ENCODE peak calls at places on chromosomes 4 and X, in six cellular contexts. E, D, A, K, I and H are unnamed samples. For H3K4me1, the result is how much of the 10 kb centered on the place peaks cover.

GRCh38 chr4:7430368-7430964 is 4.3 kb downstream of the PSAPL1 start:
- DNase-seq in E (no peak), K (peak), D (no peak), A (no peak), I (peak), H (peak)

GRCh38 chrX:13418126-13419091 is 98.6 kb upstream of the ATXN3L start:
- DNase-seq in I (no peak), D (no peak), K (no peak), E (peak), A (no peak), H (no peak)

GRCh38 chr4:15410750-15411149 is 17.1 kb upstream of the C1QTNF7 start:
- DNase-seq in E (no peak), K (no peak), D (peak), A (no peak), I (no peak), H (no peak)

GRCh38 chr4:110287130-110287529 is 88.7 kb upstream of the ELOVL6 start:
- DNase-seq in K (no peak), A (no peak), D (peak), E (peak), I (no peak), H (no peak)

GRCh38 chrX:40207626-40208025 is 109.9 kb upstream of the BCOR start:
- DNase-seq in K (no peak), A (no peak), I (no peak), D (no peak), E (peak), H (no peak)

GRCh38 chr4:108453366-108453765 is 167.0 kb upstream of the RPL34 start:
- DNase-seq in A (no peak), D (no peak), E (no peak), K (no peak), I (no peak), H (no peak)

GRCh38 chrX:70292788-70293187 is 2.9 kb downstream of the KIF4A start:
- DNase-seq in E (no peak), D (no peak), I (no peak), K (no peak), A (no peak), H (no peak)

GRCh38 chr4:164949448-164950118 is 27.9 kb downstream of the TRIM61 start:
- DNase-seq in E (no peak), I (no peak), A (no peak), K (peak), D (no peak), H (peak)

GRCh38 chrX:43139645-43140044 is 361.7 kb upstream of the PPP1R2C start:
- DNase-seq in D (no peak), I (no peak), K (no peak), E (no peak), A (no peak), H (no peak)

GRCh38 chr4:168743576-168743975 is 246.7 kb downstream of the PALLD start:
- DNase-seq in A (no peak), D (peak), E (peak), I (no peak), K (no peak), H (no peak)

GRCh38 chr4:108336076-108336475 is 167.3 kb upstream of the LEF1 start:
- DNase-seq in E (no peak), A (no peak), D (peak), I (peak), K (no peak), H (no peak)

GRCh38 chrX:71636438-71637252 is 18.3 kb upstream of the CXCR3 start:
- DNase-seq in I (no peak), D (no peak), A (no peak), E (no peak), K (no peak), H (no peak)

GRCh38 chrX:153628129-153628528 is 18.9 kb upstream of the DUSP9 start:
- DNase-seq in E (no peak), A (no peak), I (no peak), D (no peak), K (no peak), H (no peak)

GRCh38 chrX:39729834-39730670 is 367.7 kb downstream of the BCOR start:
- DNase-seq in E (no peak), D (peak), K (peak), I (no peak), A (peak), H (peak)

GRCh38 chrX:125492439-125492838 is 172.8 kb downstream of the TEX13C start:
- DNase-seq in I (no peak), K (no peak), A (no peak), E (no peak), D (no peak), H (no peak)

GRCh38 chrX:83759872-83760271 is 101.1 kb upstream of the CYLC1 start:
- DNase-seq in E (peak), I (no peak), D (no peak), A (peak), K (no peak), H (no peak)

GRCh38 chr4:164779811-164780216 is 25.9 kb downstream of the SMIM31 start:
- DNase-seq in K (peak), E (peak), A (peak), D (peak), I (peak), H (peak)

GRCh38 chrX:109782994-109783711 is 50.1 kb upstream of the ACSL4 start:
- DNase-seq in I (no peak), D (no peak), A (no peak), E (peak), K (no peak), H (no peak)

GRCh38 chr4:103052145-103052544 is 24.4 kb downstream of the SLC9B2 start:
- DNase-seq in D (no peak), I (no peak), K (no peak), E (no peak), A (no peak), H (no peak)

GRCh38 chr4:153166971-153167501 is 37.2 kb upstream of the TRIM2 start:
- DNase-seq in D (no peak), K (no peak), A (no peak), I (no peak), E (peak), H (no peak)

GRCh38 chrX:108132034-108132433 is 40.5 kb downstream of the ATG4A start:
- DNase-seq in D (no peak), K (no peak), E (no peak), I (no peak), A (no peak), H (no peak)

GRCh38 chr4:139509727-139510410 is 46.1 kb downstream of the SETD7 start:
- DNase-seq in A (no peak), I (no peak), E (no peak), K (no peak), D (no peak), H (peak)

GRCh38 chrX:132745593-132745992 is 212.8 kb downstream of the HS6ST2 start:
- DNase-seq in D (no peak), I (no peak), A (no peak), K (no peak), E (no peak), H (no peak)

GRCh38 chrX:132532955-132533354 is 44.1 kb upstream of the MBNL3 start:
- DNase-seq in E (peak), A (no peak), I (no peak), K (no peak), D (peak), H (no peak)

GRCh38 chr4:152369903-152370296 is 166.0 kb downstream of the FBXW7 start:
- DNase-seq in A (no peak), E (peak), I (no peak), K (no peak), D (peak), H (no peak)

GRCh38 chrX:71198066-71198465 is 25.0 kb upstream of the GJB1 start:
- DNase-seq in A (no peak), D (no peak), I (no peak), K (no peak), E (no peak), H (no peak)

GRCh38 chr4:184165291-184165690 is 52.4 kb downstream of the ENPP6 start:
- DNase-seq in A (no peak), D (peak), E (peak), I (peak), K (no peak), H (peak)

GRCh38 chrX:37578045-37578444 is 6.6 kb downstream of the LANCL3 start:
- DNase-seq in D (no peak), K (no peak), I (no peak), A (no peak), E (no peak), H (no peak)

GRCh38 chrX:31181377-31182038 is 109.7 kb upstream of the FTHL17 start:
- DNase-seq in E (no peak), K (no peak), D (peak), A (no peak), I (no peak), H (no peak)

GRCh38 chr4:149029056-149029651 is 586.9 kb upstream of the NR3C2 start:
- DNase-seq in A (no peak), E (peak), D (no peak), K (no peak), I (no peak), H (no peak)

GRCh38 chrX:107566603-107567262 is 61.6 kb upstream of the PRPS1 start:
- DNase-seq in I (no peak), E (peak), K (no peak), D (peak), A (no peak), H (no peak)

GRCh38 chr4:15506464-15506863 is 36.8 kb downstream of the CC2D2A start:
- DNase-seq in D (peak), I (no peak), K (no peak), A (no peak), E (peak), H (no peak)

GRCh38 chr4:113468165-113469022 is 293.1 kb downstream of the CAMK2D start:
- DNase-seq in A (peak), D (peak), E (peak), I (peak), K (no peak), H (peak)

GRCh38 chr4:90582087-90582486 is 454.9 kb downstream of the CCSER1 start:
- DNase-seq in E (no peak), A (no peak), D (no peak), I (no peak), K (no peak), H (no peak)

GRCh38 chr4:173697840-173698239 is 167.8 kb upstream of the HAND2 start:
- DNase-seq in D (no peak), E (no peak), I (no peak), A (no peak), K (no peak), H (no peak)

GRCh38 chrX:49106930-49107329 is 16.6 kb downstream of the GPKOW start:
- DNase-seq in E (peak), A (no peak), D (peak), K (no peak), I (peak), H (peak)

GRCh38 chr4:182625193-182625592 is 292.0 kb downstream of the DCTD start:
- DNase-seq in E (no peak), D (no peak), K (no peak), A (no peak), I (no peak), H (no peak)

GRCh38 chr4:73883306-73883705 is 14.1 kb downstream of the CXCL1 start:
- DNase-seq in K (no peak), E (peak), A (no peak), I (no peak), D (peak), H (no peak)
- H4K91ac ChIP-seq in K (no peak), E (no peak), A (no peak), I (no peak), D (no peak), H (no peak)

GRCh38 chr4:5890063-5890727 is 2.7 kb downstream of the CRMP1 start:
- DNase-seq in A (peak), E (peak), I (no peak), D (peak), K (peak), H (peak)

GRCh38 chr4:5888706-5889696 is 3.9 kb downstream of the CRMP1 start:
- DNase-seq in A (no peak), E (no peak), I (no peak), K (no peak), D (no peak), H (no peak)

GRCh38 chr4:5887361-5888221 is 5.3 kb downstream of the CRMP1 start:
- DNase-seq in A (no peak), D (peak), K (peak), I (no peak), E (no peak), H (peak)

GRCh38 chr4:5887011-5887360 is 5.9 kb downstream of the CRMP1 start:
- DNase-seq in I (no peak), E (no peak), D (no peak), K (no peak), A (no peak), H (no peak)

DNA sequence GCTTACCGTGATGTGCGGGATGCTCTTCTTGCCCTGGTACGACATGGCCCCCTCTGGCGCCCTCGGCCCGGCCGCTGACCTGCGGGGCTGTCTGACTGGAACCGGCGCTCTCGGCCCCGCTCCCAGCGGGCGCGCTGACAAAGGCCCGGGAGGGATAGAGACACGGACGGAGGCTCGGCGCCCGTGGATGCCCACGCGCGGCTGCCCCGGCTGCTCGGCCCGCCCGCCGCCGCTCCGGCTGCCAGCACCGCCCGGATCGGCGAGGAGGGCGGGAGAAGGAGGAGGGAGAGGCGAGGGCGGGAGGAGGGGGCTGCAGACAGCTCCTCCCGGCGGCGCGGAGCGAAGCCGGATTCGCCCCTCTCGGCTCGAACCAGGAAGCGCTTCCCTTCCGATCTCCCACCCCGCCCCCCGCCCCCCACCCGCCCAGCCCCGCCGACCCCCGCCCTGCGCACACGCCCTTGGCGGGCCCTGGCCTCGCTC is 4.6 kb downstream of the CRMP1 start:
- DNase-seq in K (peak), A (peak), I (no peak), D (peak), E (no peak), H (peak)
- H3K4ac ChIP-seq in K (no peak), A (no peak), I (no peak), D (peak), E (no peak), H (no peak)

GRCh38 chr4:1839306-1839705 is 16.6 kb downstream of the LETM1 start:
- DNase-seq in K (no peak), A (no peak), E (no peak), D (no peak), I (peak), H (no peak)
- H3K4me1 ChIP-seq in K (under half), A (under half), E (under half), D (under half), I (under half), H (under half)

DNA sequence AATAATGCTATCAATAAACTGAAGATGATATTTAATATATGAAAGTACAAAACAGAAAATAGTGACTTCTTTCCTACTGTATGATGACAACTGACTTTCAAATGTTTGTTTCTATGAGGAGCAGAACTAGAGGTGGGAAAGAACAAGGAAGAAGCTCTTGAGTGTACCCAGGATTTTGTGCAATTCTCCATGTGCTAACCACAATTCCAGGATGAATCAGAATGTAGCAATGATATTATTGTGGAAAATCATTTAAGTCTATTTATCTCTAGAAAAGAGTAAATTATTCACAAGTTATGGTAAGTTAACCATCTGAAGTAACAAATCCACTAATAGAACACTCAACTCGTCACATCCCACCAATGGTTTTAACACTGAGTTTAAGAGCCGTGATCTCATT is 324.1 kb upstream of the EMCN start:
- DNase-seq in D (peak), K (no peak), E (no peak), A (no peak), I (no peak), H (no peak)
- H4K91ac ChIP-seq in D (no peak), K (no peak), E (no peak), A (no peak), I (no peak), H (no peak)

DNA sequence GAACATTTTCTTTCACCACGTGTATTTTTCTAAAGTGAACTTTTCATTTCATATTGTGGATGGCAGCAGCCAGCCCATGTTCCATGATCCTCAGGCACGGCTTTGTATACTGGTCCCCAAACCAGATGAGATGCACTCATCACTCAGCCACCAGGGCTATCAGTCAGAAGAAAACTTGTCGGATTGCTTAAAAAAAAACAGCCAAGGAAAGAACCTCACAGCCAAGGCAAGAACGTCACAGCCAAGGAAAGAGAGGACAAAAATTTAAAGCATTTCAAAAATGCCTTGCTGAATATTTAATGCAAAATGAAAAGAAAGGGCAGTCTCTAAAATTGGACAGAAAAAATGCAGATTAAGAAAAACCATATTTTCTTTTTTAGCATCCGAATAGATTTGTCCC is 333.3 kb downstream of the PDGFC start:
- DNase-seq in A (no peak), I (no peak), K (no peak), E (peak), D (no peak), H (no peak)
- H3K4ac ChIP-seq in A (no peak), I (no peak), K (no peak), E (peak), D (no peak), H (no peak)

GRCh38 chr4:2791518-2792395 is 1.1 kb upstream of the SH3BP2 start:
- DNase-seq in E (no peak), A (no peak), K (no peak), D (no peak), I (no peak), H (no peak)
- H3K4me1 ChIP-seq in E (under half), A (under half), K (under half), D (under half), I (under half), H (under half)

GRCh38 chr4:19694829-19695228 is 556.9 kb upstream of the SLIT2 start:
- DNase-seq in A (no peak), D (no peak), E (no peak), K (no peak), I (no peak), H (no peak)
- H4K91ac ChIP-seq in A (no peak), D (no peak), E (no peak), K (no peak), I (no peak), H (no peak)

GRCh38 chr4:41217020-41217333 is 2.6 kb upstream of the APBB2 start:
- DNase-seq in E (no peak), K (no peak), D (no peak), A (no peak), I (no peak), H (no peak)

GRCh38 chr4:41217373-41217772 is 3.0 kb upstream of the APBB2 start:
- DNase-seq in A (no peak), D (no peak), K (no peak), I (no peak), E (no peak), H (no peak)

GRCh38 chr4:41215155-41215554 is 813 bp upstream of the APBB2 start:
- DNase-seq in K (no peak), E (no peak), A (no peak), I (no peak), D (peak), H (no peak)

GRCh38 chr4:41215969-41216293 is 1.6 kb upstream of the APBB2 start:
- DNase-seq in E (no peak), D (peak), K (peak), A (no peak), I (no peak), H (no peak)

GRCh38 chr4:41216294-41217019 is 2.1 kb upstream of the APBB2 start:
- DNase-seq in K (peak), I (peak), A (peak), E (peak), D (peak), H (peak)
- H3K4ac ChIP-seq in K (peak), I (peak), A (no peak), E (peak), D (peak), H (no peak)

GRCh38 chr4:98625920-98626319 is 32.5 kb downstream of the TSPAN5 start:
- DNase-seq in E (no peak), D (no peak), A (no peak), I (peak), K (no peak), H (no peak)
- H3K4me1 ChIP-seq in E (under half), D (under half), A (under half), I (under half), K (under half), H (under half)

GRCh38 chr4:123162859-123163258 is 233.7 kb upstream of the SPRY1 start:
- DNase-seq in D (no peak), E (no peak), I (no peak), A (no peak), K (no peak), H (no peak)
- H4K91ac ChIP-seq in D (no peak), E (no peak), I (no peak), A (no peak), K (no peak), H (no peak)